ENCODE peak calls at places on chromosomes 5 and 9, in four cellular contexts. R, Z, I and S are unnamed samples.

GRCh38 chr5:173907686-173908371 is 19.7 kb downstream of the CPEB4 start:
- DNase-seq in I (peak; percentile 59), R (no peak), Z (no peak), S (no peak)

GRCh38 chr5:66993882-66994281 is 202.7 kb downstream of the CD180 start:
- DNase-seq in I (no peak), Z (no peak), R (no peak), S (no peak)

GRCh38 chr9:119365291-119366027 is 3.8 kb downstream of the BRINP1 start:
- DNase-seq in I (peak; percentile 93), R (peak; percentile 78), Z (peak; percentile 53), S (peak; percentile 43)

GRCh38 chr5:40559306-40559705 is 120.4 kb upstream of the PTGER4 start:
- DNase-seq in Z (no peak), R (no peak), I (no peak), S (no peak)

GRCh38 chr5:106843812-106844416 is 826.8 kb downstream of the EFNA5 start:
- DNase-seq in R (no peak), I (no peak), Z (no peak), S (peak; percentile 35)

GRCh38 chr5:172187118-172188032 is 649 bp downstream of the STK10 start:
- DNase-seq in R (peak; percentile 27), Z (no peak), I (peak; percentile 65), S (peak; percentile 86)

GRCh38 chr9:135617991-135618411 is 21.3 kb downstream of the GLT6D1 start:
- DNase-seq in R (no peak), I (no peak), Z (no peak), S (no peak)

GRCh38 chr5:180784497-180785097 is 18.0 kb downstream of the MGAT1 start:
- DNase-seq in I (peak; percentile 84), Z (peak; percentile 26), R (no peak), S (peak; percentile 81)

GRCh38 chr5:72374844-72375243 is 54.7 kb downstream of the PTCD2 start:
- DNase-seq in R (no peak), Z (no peak), I (no peak), S (no peak)

GRCh38 chr5:82987188-82987587 is 90.0 kb downstream of the TMEM167A start:
- DNase-seq in Z (no peak), I (no peak), R (no peak), S (no peak)

GRCh38 chr5:125521289-125521688 is 774.9 kb upstream of the ZNF608 start:
- DNase-seq in I (no peak), Z (no peak), R (no peak), S (no peak)

GRCh38 chr5:53063176-53063575 is 46.4 kb downstream of the MOCS2 start:
- DNase-seq in R (no peak), Z (no peak), I (no peak), S (peak; percentile 50)

GRCh38 chr5:41219655-41220269 is 6.4 kb upstream of the C6 start:
- DNase-seq in Z (no peak), R (no peak), I (peak; percentile 8), S (no peak)

GRCh38 chr5:10329808-10330481 is 22.2 kb upstream of the CMBL start:
- DNase-seq in Z (no peak), R (no peak), I (no peak), S (no peak)

GRCh38 chr5:65663804-65664521 is 39.1 kb downstream of the SHLD3 start:
- DNase-seq in I (peak; percentile 26), Z (no peak), R (peak; percentile 23), S (peak; percentile 49)

GRCh38 chr9:17580119-17580518 is 1.3 kb downstream of the SH3GL2 start:
- DNase-seq in I (peak; percentile 57), R (no peak), Z (no peak), S (no peak)

GRCh38 chr5:6143523-6143922 is 234.8 kb downstream of the MED10 start:
- DNase-seq in I (no peak), R (no peak), Z (no peak), S (no peak)

GRCh38 chr9:78115073-78115472 is 83.5 kb upstream of the GNAQ start:
- DNase-seq in I (no peak), R (no peak), Z (no peak), S (peak; percentile 41)

GRCh38 chr5:38994329-38994927 is 79.8 kb downstream of the RICTOR start:
- DNase-seq in I (peak; percentile 74), R (peak; percentile 26), Z (no peak), S (peak; percentile 74)

GRCh38 chr5:117455236-117456233 is 880.9 kb upstream of the SEMA6A start:
- DNase-seq in I (no peak), Z (no peak), R (no peak), S (peak; percentile 22)

GRCh38 chr5:142971296-142972013 is 201.3 kb downstream of the ARHGAP26 start:
- DNase-seq in R (no peak), Z (no peak), I (no peak), S (no peak)

GRCh38 chr9:121556580-121556979 is 56.9 kb upstream of the GGTA1 start:
- DNase-seq in Z (peak; percentile 36), R (no peak), I (peak; percentile 20), S (peak; percentile 42)

GRCh38 chr9:137273616-137274320 is 3.8 kb upstream of the TOR4A start:
- DNase-seq in I (no peak), R (no peak), Z (no peak), S (no peak)

GRCh38 chr5:34447424-34447823 is 208.7 kb upstream of the RAI14 start:
- DNase-seq in I (no peak), R (no peak), Z (no peak), S (no peak)

GRCh38 chr9:128275198-128276007 is at the start of gene GOLGA2:
- DNase-seq in I (no peak), R (peak; percentile 48), Z (no peak), S (peak; percentile 61)

GRCh38 chr5:34699155-34700077 is 43.3 kb downstream of the RAI14 start:
- DNase-seq in I (no peak), R (no peak), Z (no peak), S (no peak)

GRCh38 chr5:143882520-143882919 is 70.6 kb downstream of the HMHB1 start:
- DNase-seq in Z (no peak), R (no peak), I (no peak), S (no peak)

GRCh38 chr9:90546200-90546599 is 96.4 kb downstream of the DIRAS2 start:
- DNase-seq in Z (peak; percentile 5), I (peak; percentile 97), R (peak; percentile 88), S (peak; percentile 86)

GRCh38 chr5:123511290-123511647 is 708 bp upstream of the CSNK1G3 start:
- DNase-seq in R (peak; percentile 18), Z (no peak), I (no peak), S (peak; percentile 80)

GRCh38 chr9:132662152-132662945 is 7.4 kb downstream of the DDX31 start:
- DNase-seq in I (peak; percentile 74), Z (no peak), R (no peak), S (no peak)

GRCh38 chr9:8799231-8800014 is 999.8 kb upstream of the DMAC1 start:
- DNase-seq in R (no peak), Z (no peak), I (no peak), S (no peak)

GRCh38 chr5:95667219-95667618 is 15.6 kb downstream of the SPATA9 start:
- DNase-seq in Z (no peak), I (no peak), R (no peak), S (no peak)

GRCh38 chr5:139663207-139663606 is 15.1 kb downstream of the CXXC5 start:
- DNase-seq in R (no peak), I (no peak), Z (no peak), S (no peak)

GRCh38 chr5:110865400-110866094 is 126.7 kb downstream of the SLC25A46 start:
- DNase-seq in R (peak; percentile 37), Z (no peak), I (peak; percentile 14), S (peak; percentile 40)

GRCh38 chr5:126941403-126941802 is 89.0 kb downstream of the MARCHF3 start:
- DNase-seq in I (no peak), Z (no peak), R (no peak), S (no peak)

GRCh38 chr5:32960340-32961065 is 249.4 kb downstream of the NPR3 start:
- DNase-seq in I (no peak), R (no peak), Z (no peak), S (no peak)

GRCh38 chr5:117863589-117864296 is 1124.6 kb downstream of the DTWD2 start:
- DNase-seq in I (no peak), R (no peak), Z (no peak), S (no peak)

GRCh38 chr5:1827410-1828397 is 26.5 kb downstream of the NDUFS6 start:
- DNase-seq in R (no peak), Z (no peak), I (no peak), S (no peak)